ENCODE peak calls at places on chromosomes 13 and 19, in seven cellular contexts. L is spleen, K is prostate gland, R is uterus, F is tibial nerve, X is IMR-90, Z is body of pancreas. V is an unnamed sample.

GRCh38 chr19:28023064-28023463 is 1189.9 kb downstream of the UQCRFS1 start:
- DNase-seq in L (no peak), K (no peak), R (no peak), F (no peak), X (no peak), Z (no peak), V (no peak)

GRCh38 chr19:18419195-18419698 is at the start of gene SSBP4:
- DNase-seq in L (peak; percentile 92), K (peak; percentile 54), R (peak; percentile 80), F (peak; percentile 66), X (peak; percentile 70), Z (peak; percentile 75), V (no peak)

GRCh38 chr13:59931621-59932020 is 232.1 kb downstream of the DIAPH3 start:
- DNase-seq in L (no peak), K (no peak), R (no peak), F (no peak), X (peak; percentile 15), Z (no peak), V (no peak)

GRCh38 chr13:87147076-87147475 is 524.1 kb upstream of the SLITRK5 start:
- DNase-seq in L (no peak), K (no peak), R (no peak), F (no peak), X (peak; percentile 76), Z (no peak), V (no peak)

GRCh38 chr13:72072223-72072622 is 205.2 kb upstream of the DACH1 start:
- DNase-seq in L (no peak), K (no peak), R (no peak), F (no peak), X (no peak), Z (no peak), V (no peak)

GRCh38 chr19:9323557-9323918 is 441 bp upstream of the ZNF559 start:
- DNase-seq in L (peak; percentile 81), K (peak; percentile 44), R (peak; percentile 64), F (peak; percentile 57), X (peak; percentile 75), Z (peak; percentile 55), V (peak; percentile 12)

GRCh38 chr13:109192306-109192705 is 562.9 kb downstream of the MYO16 start:
- DNase-seq in L (no peak), K (no peak), R (no peak), F (no peak), X (no peak), Z (no peak), V (no peak)

GRCh38 chr19:45568732-45569131 is 15.9 kb downstream of the OPA3 start:
- DNase-seq in L (no peak), K (no peak), R (no peak), F (no peak), X (peak; percentile 67), Z (no peak), V (peak; percentile 69)

GRCh38 chr19:29418106-29418684 is 107.6 kb upstream of the VSTM2B start:
- DNase-seq in L (no peak), K (no peak), R (no peak), F (no peak), X (no peak), Z (no peak), V (no peak)

GRCh38 chr13:24254151-24254810 is 55.1 kb upstream of the C1QTNF9 start:
- DNase-seq in L (no peak), K (no peak), R (no peak), F (no peak), X (no peak), Z (no peak), V (no peak)

GRCh38 chr19:33022472-33023116 is 42.1 kb downstream of the RHPN2 start:
- DNase-seq in L (no peak), K (no peak), R (no peak), F (no peak), X (no peak), Z (no peak), V (no peak)

GRCh38 chr13:101144808-101145419 is 271.4 kb downstream of the NALCN start:
- DNase-seq in L (no peak), K (peak; percentile 14), R (no peak), F (no peak), X (peak; percentile 71), Z (no peak), V (no peak)

DNA sequence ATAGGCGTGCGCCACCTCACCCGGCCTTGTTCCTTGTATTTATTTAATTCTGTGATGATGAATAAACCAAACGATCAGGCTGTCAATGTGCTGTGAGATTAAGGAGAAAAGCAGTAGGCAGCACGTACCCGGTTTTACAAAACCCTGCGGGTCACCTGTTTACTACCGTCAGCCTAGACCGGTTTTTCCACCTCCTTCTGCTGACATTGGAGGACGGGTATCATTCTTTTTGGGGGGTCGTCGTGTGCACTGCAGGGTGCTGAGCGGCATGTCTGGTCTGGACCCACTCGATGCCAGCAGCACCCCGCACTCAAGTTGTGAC is 929 bp upstream of the DAZAP1 start:
- DNase-seq in L (no peak), K (peak; percentile 72), R (no peak), F (no peak), X (no peak), Z (peak; percentile 73), V (no peak)
- H3K4me1 ChIP-seq in L (peaks cover 32% of the 10 kb centered on the region), K (peaks cover 29% of the 10 kb centered on the region), R (no peaks in the 10 kb centered on the region), F (peaks cover 35% of the 10 kb centered on the region), X (peaks cover 22% of the 10 kb centered on the region), Z (peaks cover 60% of the 10 kb centered on the region), V (peaks cover 28% of the 10 kb centered on the region)

DNA sequence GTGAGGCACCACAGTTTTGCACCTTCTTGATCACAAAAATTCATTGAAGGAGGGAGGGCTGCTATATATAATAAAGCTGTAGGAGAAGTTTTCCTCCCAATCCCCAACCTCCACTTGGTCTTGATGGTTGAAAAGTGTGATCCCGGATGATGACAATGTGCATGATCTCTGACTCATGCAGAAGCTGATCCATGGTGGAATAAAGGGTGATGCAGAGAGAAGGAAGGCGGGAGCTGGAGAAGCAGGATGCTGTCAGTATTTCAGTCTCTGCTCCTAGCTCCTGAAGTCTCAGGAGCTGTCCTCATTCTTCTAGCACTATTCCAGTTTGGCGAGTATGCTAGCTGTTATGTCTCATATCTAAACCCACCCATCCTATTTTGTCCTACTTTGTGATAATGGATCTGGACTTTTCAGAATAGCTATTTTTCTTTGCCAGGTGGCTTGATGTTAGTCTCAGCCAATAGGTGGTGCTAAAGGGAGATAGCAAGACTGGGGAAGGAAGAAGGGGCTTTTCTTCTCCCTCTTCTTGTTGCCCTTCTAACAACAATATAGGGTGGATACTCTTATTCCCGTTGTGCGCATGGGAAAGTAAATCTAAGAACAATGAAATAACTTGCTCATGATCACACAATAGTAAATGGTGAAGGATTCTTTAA is 65.6 kb upstream of the HTR2A start:
- DNase-seq in L (no peak), K (no peak), R (no peak), F (no peak), X (peak; percentile 73), Z (no peak), V (no peak)
- TF ChIP-seq CTCF in L (no peak), K (no peak), R (no peak), F (no peak), X (peak; percentile 32), Z (no peak), V (no peak)

DNA sequence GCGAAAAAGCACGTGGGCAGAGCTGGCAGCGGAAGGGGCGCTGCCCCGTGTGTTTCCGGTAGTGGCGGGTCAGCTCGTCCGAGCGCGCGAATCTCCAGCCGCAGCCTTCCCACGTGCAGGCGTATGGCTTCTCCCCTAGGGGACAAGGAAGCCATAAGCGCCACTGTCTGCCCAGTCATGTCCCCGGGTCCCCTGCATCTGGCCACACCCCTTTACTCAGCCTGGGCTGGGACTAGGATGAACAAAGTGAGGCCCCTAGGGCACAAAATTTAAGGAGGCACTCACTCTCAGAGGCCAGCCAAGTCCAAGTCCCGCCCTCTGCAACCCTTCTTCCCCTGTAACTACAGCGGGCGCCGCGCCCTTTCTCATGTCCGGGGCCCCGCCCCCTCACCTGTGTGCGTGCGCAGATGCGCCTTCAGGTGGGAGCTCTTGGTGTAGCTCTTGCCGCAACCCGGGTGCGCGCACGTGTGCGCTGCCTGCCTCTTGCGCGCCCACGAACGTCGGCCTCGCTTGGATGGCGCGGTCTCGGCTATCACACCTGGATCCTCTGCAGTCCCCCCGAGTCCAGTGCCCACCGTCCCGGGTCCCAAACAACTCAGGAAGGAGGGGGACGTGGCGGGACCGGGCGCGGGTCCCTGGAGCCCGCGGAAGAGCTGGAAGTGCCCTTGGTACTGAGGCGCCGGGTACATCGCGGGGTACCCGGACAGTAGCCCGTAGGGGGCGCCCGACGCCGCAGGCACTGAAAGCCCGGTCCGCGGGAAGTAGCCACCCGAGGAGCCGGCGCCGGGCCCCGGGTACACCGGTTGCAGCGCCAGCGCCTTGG is 1.9 kb downstream of the KLF1 start:
- DNase-seq in L (peak; percentile 96), K (peak; percentile 84), R (no peak), F (no peak), X (peak; percentile 28), Z (peak; percentile 93), V (peak; percentile 57)
- TF ChIP-seq POLR2A in L (no peak), K (no peak), R (peak; percentile 6), F (no peak), X (no peak), Z (peak; percentile 56), V (no peak)

DNA sequence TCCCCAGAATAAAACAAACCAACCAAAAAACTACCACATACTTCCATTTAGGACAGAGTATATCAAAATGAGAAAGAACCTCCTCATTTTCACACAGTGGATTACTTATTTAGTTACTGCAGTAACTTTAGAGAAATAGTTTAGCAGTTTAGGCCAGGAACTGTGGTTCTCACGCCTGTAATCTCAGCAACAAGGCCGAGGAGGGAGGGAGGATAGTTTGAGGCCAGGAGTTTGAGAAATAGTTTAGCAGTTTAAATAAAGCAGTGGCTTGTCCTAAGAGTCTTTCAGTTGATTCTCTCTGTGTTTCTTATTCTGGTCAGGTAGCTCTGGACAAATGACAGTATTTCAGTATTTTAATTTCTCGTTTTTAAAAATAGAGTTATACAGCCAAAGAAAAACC is 9.4 kb downstream of the HMGB1 start:
- DNase-seq in L (no peak), K (no peak), R (no peak), F (no peak), X (no peak), Z (no peak), V (no peak)
- H3K4me1 ChIP-seq in L (peaks cover under 1% of the 10 kb centered on the region), K (no peaks in the 10 kb centered on the region), R (no peaks in the 10 kb centered on the region), F (peaks cover under 1% of the 10 kb centered on the region), X (no peaks in the 10 kb centered on the region), Z (no peaks in the 10 kb centered on the region), V (peaks cover under 1% of the 10 kb centered on the region)

GRCh38 chr13:49517461-49517860 is 21.7 kb downstream of the PHF11 start:
- DNase-seq in L (no peak), K (no peak), R (no peak), F (no peak), X (no peak), Z (no peak), V (no peak)
- TF ChIP-seq CTCF in L (no peak), K (no peak), R (no peak), F (peak; percentile 57), X (peak; percentile 38), Z (no peak), V (no peak)

DNA sequence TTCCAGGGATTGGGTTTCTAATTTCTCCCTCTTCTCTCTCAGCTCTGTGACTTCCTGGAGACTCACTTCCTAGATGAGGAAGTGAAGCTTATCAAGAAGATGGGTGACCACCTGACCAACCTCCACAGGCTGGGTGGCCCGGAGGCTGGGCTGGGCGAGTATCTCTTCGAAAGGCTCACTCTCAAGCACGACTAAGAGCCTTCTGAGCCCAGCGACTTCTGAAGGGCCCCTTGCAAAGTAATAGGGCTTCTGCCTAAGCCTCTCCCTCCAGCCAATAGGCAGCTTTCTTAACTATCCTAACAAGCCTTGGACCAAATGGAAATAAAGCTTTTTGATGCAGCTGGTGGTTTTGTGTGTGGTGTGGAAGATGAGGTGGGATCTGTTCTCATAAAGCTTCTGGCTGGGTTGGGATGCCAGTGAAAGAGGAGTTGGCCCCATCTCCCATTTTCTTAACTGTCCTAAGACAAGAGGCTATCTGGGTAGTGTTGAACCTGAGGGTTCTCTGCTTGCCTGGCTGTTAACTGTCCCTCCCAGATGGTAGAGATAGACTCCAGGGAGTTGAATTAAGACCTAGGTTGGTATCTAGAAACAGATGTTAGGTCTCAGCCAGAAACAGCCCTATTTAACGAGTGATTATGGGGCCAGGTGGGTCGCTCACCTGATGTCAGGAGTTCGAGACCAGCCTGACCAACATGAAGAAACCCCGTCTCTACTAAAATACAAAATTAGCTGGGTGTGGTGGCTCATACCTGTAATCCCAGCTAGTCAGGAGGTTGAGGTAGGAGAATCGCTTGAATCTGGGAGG is 1.6 kb downstream of the FTL start:
- DNase-seq in L (peak; percentile 84), K (no peak), R (no peak), F (no peak), X (no peak), Z (no peak), V (no peak)
- TF ChIP-seq POLR2A in L (no peak), K (no peak), R (no peak), F (no peak), X (no peak), Z (no peak), V (no peak)